ENCODE peak calls at places on chromosomes 11 and 22, in four cellular contexts. E is frontal cortex; K is skeletal muscle cell; R is stimulated activated CD4-positive, alpha-beta T cell treated with anti-CD3 and anti-CD28 coated beads, Interleukin-4, amount 100 ng/mL, for 4 hours. P is an unnamed sample.

GRCh38 chr11:47466701-47467250 is 17.8 kb upstream of the RAPSN start:
- DNase-seq in K (no peak), R (no peak), E (peak), P (peak)

GRCh38 chr11:35133656-35134055 is 5.3 kb upstream of the CD44 start:
- DNase-seq in E (no peak), R (no peak), K (no peak), P (no peak)

GRCh38 chr11:111207213-111207612 is 38.3 kb upstream of the POU2AF2 start:
- DNase-seq in R (no peak), K (no peak), E (no peak), P (no peak)

GRCh38 chr22:37533995-37534394 is 14.8 kb upstream of the CARD10 start:
- DNase-seq in K (no peak), E (no peak), R (no peak), P (peak)

GRCh38 chr11:134727636-134728035 is 315.6 kb upstream of the B3GAT1 start:
- DNase-seq in E (no peak), K (no peak), R (no peak), P (no peak)

GRCh38 chr11:105720096-105720495 is 110.2 kb downstream of the GRIA4 start:
- DNase-seq in K (no peak), R (no peak), E (no peak), P (no peak)

GRCh38 chr11:131637469-131638175 is 267.2 kb downstream of the NTM start:
- DNase-seq in R (no peak), K (no peak), E (no peak), P (peak)

GRCh38 chr11:1484061-1484671 is 2.4 kb downstream of the MOB2 start:
- DNase-seq in E (no peak), K (no peak), R (no peak), P (no peak)

GRCh38 chr11:69526453-69526810 is 45.0 kb downstream of the LINC01488 start:
- DNase-seq in K (no peak), E (no peak), R (no peak), P (no peak)

GRCh38 chr11:14065692-14066091 is 103.2 kb downstream of the SPON1 start:
- DNase-seq in E (no peak), K (no peak), R (no peak), P (no peak)

GRCh38 chr11:69500285-69501120 is 19.0 kb downstream of the LINC01488 start:
- DNase-seq in K (no peak), R (no peak), E (no peak), P (peak)

GRCh38 chr11:65204646-65205601 is 23.2 kb downstream of the CAPN1 start:
- DNase-seq in E (peak), K (no peak), R (peak), P (peak)

GRCh38 chr11:67266424-67267187 is at the start of gene GRK2:
- DNase-seq in E (no peak), R (peak), K (no peak), P (no peak)

GRCh38 chr22:23700706-23701105 is 9.9 kb downstream of the RGL4 start:
- DNase-seq in K (no peak), R (no peak), E (no peak), P (peak)

GRCh38 chr22:21972293-21972779 is 10.3 kb downstream of the TOP3B start:
- DNase-seq in R (peak), E (peak), K (no peak), P (peak)

GRCh38 chr22:33803371-33803770 is 116.9 kb downstream of the LARGE1 start:
- DNase-seq in E (no peak), R (no peak), K (peak), P (no peak)

GRCh38 chr11:2526808-2527381 is 82.1 kb downstream of the KCNQ1 start:
- DNase-seq in K (no peak), R (no peak), E (no peak), P (no peak)

GRCh38 chr22:39384750-39385480 is 14.7 kb upstream of the TAB1 start:
- DNase-seq in K (no peak), R (no peak), E (no peak), P (no peak)

GRCh38 chr11:87879118-87879517 is 296.1 kb downstream of the RAB38 start:
- DNase-seq in K (no peak), R (no peak), E (no peak), P (peak)